ENCODE peak calls at places on chromosomes 6 and 20, in six cellular contexts. J, N, E, H, A and F are unnamed samples.

GRCh38 chr6:14333556-14334305 is 216.2 kb downstream of the CD83 start:
- DNase-seq in N (no peak), H (no peak), A (no peak), J (peak), E (peak), F (no peak)

GRCh38 chr20:5073154-5074049 is 46.4 kb downstream of the PCNA start:
- DNase-seq in E (peak), A (peak), N (no peak), H (peak), J (peak), F (no peak)

GRCh38 chr6:34350100-34350936 is 42.2 kb downstream of the NUDT3 start:
- DNase-seq in J (peak), E (peak), H (peak), N (no peak), A (no peak), F (no peak)

GRCh38 chr6:160348209-160348551 is at the start of gene SLC22A3:
- DNase-seq in J (no peak), N (peak), A (peak), E (no peak), H (no peak), F (peak)

GRCh38 chr20:54167909-54168872 is 5.6 kb downstream of the CYP24A1 start:
- DNase-seq in A (no peak), N (no peak), E (no peak), H (no peak), J (peak), F (no peak)

GRCh38 chr6:142885182-142885867 is 59.7 kb downstream of the HIVEP2 start:
- DNase-seq in J (peak), N (peak), E (peak), A (peak), H (peak), F (peak)

GRCh38 chr6:31114540-31114876 is at the start of gene PSORS1C1:
- DNase-seq in N (no peak), E (peak), H (peak), A (peak), J (peak), F (peak)

GRCh38 chr6:158211273-158212055 is 43.3 kb downstream of the GTF2H5 start:
- DNase-seq in H (no peak), N (no peak), A (no peak), E (no peak), J (peak), F (no peak)

GRCh38 chr6:144285798-144286502 is 815 bp downstream of the UTRN start:
- DNase-seq in H (peak), N (no peak), A (peak), J (peak), E (peak), F (peak)

GRCh38 chr20:13322198-13322597 is 101.1 kb downstream of the ISM1 start:
- DNase-seq in A (no peak), N (no peak), J (no peak), H (no peak), E (no peak), F (no peak)

GRCh38 chr6:151679081-151679480 is 128.4 kb upstream of the ESR1 start:
- DNase-seq in N (no peak), J (peak), H (no peak), E (no peak), A (no peak), F (peak)

GRCh38 chr6:41536884-41537347 is 9.3 kb upstream of the FOXP4 start:
- DNase-seq in H (no peak), A (no peak), N (no peak), E (no peak), J (no peak), F (peak)

GRCh38 chr20:21371193-21371592 is 26.1 kb downstream of the NKX2-4 start:
- DNase-seq in N (no peak), J (no peak), A (no peak), E (no peak), H (no peak), F (no peak)

GRCh38 chr6:34953084-34954025 is 64.3 kb downstream of the ANKS1A start:
- DNase-seq in E (peak), N (no peak), A (no peak), H (peak), J (peak), F (peak)

GRCh38 chr20:11919046-11919445 is 1.4 kb downstream of the BTBD3 start:
- DNase-seq in A (no peak), N (no peak), H (no peak), J (peak), E (no peak), F (no peak)

GRCh38 chr20:12276011-12276673 is 358.4 kb downstream of the BTBD3 start:
- DNase-seq in E (peak), J (no peak), H (no peak), A (no peak), N (no peak), F (peak)

GRCh38 chr20:61896058-61896961 is 169.4 kb downstream of the TAF4 start:
- DNase-seq in E (peak), J (peak), N (peak), A (peak), H (peak), F (peak)

GRCh38 chr6:4550227-4550597 is 226.0 kb upstream of the CDYL start:
- DNase-seq in E (peak), A (no peak), H (no peak), N (no peak), J (no peak), F (peak)

GRCh38 chr6:141326426-141326825 is 806.3 kb upstream of the GJE1 start:
- DNase-seq in A (no peak), J (peak), H (peak), N (no peak), E (peak), F (peak)

GRCh38 chr20:10715035-10715434 is 41.2 kb upstream of the JAG1 start:
- DNase-seq in A (no peak), J (peak), H (peak), N (no peak), E (no peak), F (peak)

GRCh38 chr6:110815260-110816109 is at the start of gene CDK19:
- DNase-seq in A (peak), N (peak), E (peak), H (peak), J (peak), F (peak)
- H2BK120ac ChIP-seq in A (no peak), N (peak), E (no peak), H (peak), J (peak), F (peak)

DNA sequence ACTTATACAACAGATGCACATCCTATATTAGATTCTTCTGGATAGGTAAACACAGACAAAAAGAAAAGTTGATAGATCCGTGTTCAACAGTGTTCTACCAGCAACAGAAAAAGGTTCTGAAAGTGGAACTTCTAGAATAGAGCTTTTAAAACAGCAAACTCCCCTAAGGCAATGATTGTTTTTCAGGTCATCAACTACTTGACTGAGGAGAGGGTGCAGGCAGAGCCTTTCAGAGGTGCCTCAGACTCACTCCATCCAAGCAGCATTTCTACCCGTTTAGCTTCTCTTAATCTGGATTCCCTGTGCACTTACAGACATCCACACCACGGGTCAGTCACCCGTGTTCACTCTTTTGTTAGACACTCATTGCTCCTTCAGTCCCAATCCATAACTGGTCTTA is 28.9 kb downstream of the FYN start:
- DNase-seq in A (no peak), H (no peak), N (no peak), E (no peak), J (no peak), F (no peak)
- H2BK120ac ChIP-seq in A (no peak), H (no peak), N (no peak), E (no peak), J (peak), F (no peak)

DNA sequence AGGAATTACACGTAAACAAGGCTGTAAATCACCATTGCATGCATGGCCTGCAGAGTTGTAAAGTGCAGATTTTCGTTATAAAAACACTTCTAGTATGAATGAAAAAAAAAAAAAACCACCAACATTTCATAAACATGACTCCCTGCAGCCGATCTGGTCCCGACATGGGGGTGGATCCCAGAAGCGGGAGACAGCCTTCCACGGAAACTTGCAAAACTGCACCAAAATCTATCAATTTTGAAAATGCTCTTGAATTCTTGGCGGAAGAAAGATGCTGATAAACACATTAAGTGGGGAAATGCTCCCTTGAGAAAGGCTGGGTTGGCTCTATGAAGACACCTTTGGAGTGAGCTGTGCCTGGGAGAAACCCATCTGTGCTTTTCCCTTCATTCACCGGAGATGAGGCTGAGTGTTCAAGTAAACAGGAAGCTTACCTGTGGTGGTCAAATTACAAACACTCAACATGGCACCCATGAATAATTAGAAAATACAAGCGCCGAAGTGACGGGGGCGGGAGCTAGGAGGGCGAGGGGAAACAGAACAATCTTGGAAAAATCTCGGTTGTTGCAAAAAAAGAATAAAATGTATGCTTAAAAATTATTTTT is 847 bp upstream of the ANKRD60 start:
- DNase-seq in E (peak), J (peak), A (peak), N (no peak), H (no peak), F (no peak)
- H2BK120ac ChIP-seq in E (no peak), J (no peak), A (no peak), N (no peak), H (no peak), F (no peak)

GRCh38 chr6:26032387-26033131 is 54.7 kb upstream of the HFE start:
- DNase-seq in E (peak), J (peak), N (peak), A (peak), H (peak), F (peak)
- H2BK120ac ChIP-seq in E (peak), J (peak), N (no peak), A (peak), H (no peak), F (peak)